ENCODE peak calls at places on chromosomes 13 and 19, in five cellular contexts. One of them, this sample, is unnamed.

GRCh38 chr13:24251525-24251924 is 57.9 kb upstream of the C1QTNF9 start:
- DNase-seq in SK-N-SH: no peak
- DNase-seq in Panc1: no peak
- DNase-seq in endothelial cell of umbilical vein: no peak
- DNase-seq in stomach: no peak
- DNase-seq in this sample: no peak

GRCh38 chr19:46783670-46784069 is 4.7 kb downstream of the SLC1A5 start:
- DNase-seq in stomach: no peak
- DNase-seq in SK-N-SH: no peak
- DNase-seq in endothelial cell of umbilical vein: no peak
- DNase-seq in Panc1: no peak
- DNase-seq in this sample: no peak

GRCh38 chr13:70769771-70770326 is 661.6 kb upstream of the KLHL1 start:
- DNase-seq in stomach: no peak
- DNase-seq in SK-N-SH: peak
- DNase-seq in Panc1: no peak
- DNase-seq in endothelial cell of umbilical vein: peak
- DNase-seq in this sample: no peak

GRCh38 chr13:43383488-43384165 is 360.2 kb downstream of the DNAJC15 start:
- DNase-seq in stomach: no peak
- DNase-seq in SK-N-SH: no peak
- DNase-seq in endothelial cell of umbilical vein: no peak
- DNase-seq in Panc1: no peak
- DNase-seq in this sample: no peak

GRCh38 chr13:114315074-114315785 is 927 bp downstream of the CHAMP1 start:
- DNase-seq in endothelial cell of umbilical vein: peak
- DNase-seq in SK-N-SH: no peak
- DNase-seq in stomach: no peak
- DNase-seq in Panc1: no peak
- DNase-seq in this sample: no peak

GRCh38 chr13:74173822-74174221 is 39.6 kb upstream of the KLF12 start:
- DNase-seq in stomach: no peak
- DNase-seq in endothelial cell of umbilical vein: no peak
- DNase-seq in Panc1: no peak
- DNase-seq in SK-N-SH: no peak
- DNase-seq in this sample: no peak

GRCh38 chr19:40663712-40664692 is 26.4 kb downstream of the NUMBL start:
- DNase-seq in stomach: no peak
- DNase-seq in endothelial cell of umbilical vein: no peak
- DNase-seq in SK-N-SH: peak
- DNase-seq in Panc1: no peak
- DNase-seq in this sample: no peak

GRCh38 chr19:51689751-51690358 is 3.3 kb upstream of the SPACA6 start:
- DNase-seq in endothelial cell of umbilical vein: peak
- DNase-seq in SK-N-SH: peak
- DNase-seq in stomach: no peak
- DNase-seq in Panc1: no peak
- DNase-seq in this sample: no peak

GRCh38 chr19:29714953-29715694 is at the start of gene C19orf12:
- DNase-seq in stomach: peak
- DNase-seq in SK-N-SH: peak
- DNase-seq in Panc1: no peak
- DNase-seq in endothelial cell of umbilical vein: peak
- DNase-seq in this sample: peak

GRCh38 chr19:38898788-38899446 is 501 bp downstream of the SIRT2 start:
- DNase-seq in Panc1: no peak
- DNase-seq in stomach: peak
- DNase-seq in SK-N-SH: no peak
- DNase-seq in endothelial cell of umbilical vein: no peak
- DNase-seq in this sample: peak

GRCh38 chr13:30829788-30830637 is 76.1 kb upstream of the MEDAG start:
- DNase-seq in Panc1: no peak
- DNase-seq in endothelial cell of umbilical vein: no peak
- DNase-seq in SK-N-SH: no peak
- DNase-seq in stomach: no peak
- DNase-seq in this sample: no peak

GRCh38 chr13:27971236-27971645 is 2.1 kb upstream of the CDX2 start:
- DNase-seq in stomach: peak
- DNase-seq in endothelial cell of umbilical vein: no peak
- DNase-seq in SK-N-SH: peak
- DNase-seq in Panc1: no peak
- DNase-seq in this sample: no peak

GRCh38 chr13:37406031-37406430 is 192.5 kb downstream of the POSTN start:
- DNase-seq in endothelial cell of umbilical vein: no peak
- DNase-seq in stomach: no peak
- DNase-seq in Panc1: no peak
- DNase-seq in SK-N-SH: no peak
- DNase-seq in this sample: no peak

GRCh38 chr19:47573076-47574026 is at the start of gene ZNF541:
- DNase-seq in stomach: peak
- DNase-seq in Panc1: no peak
- DNase-seq in endothelial cell of umbilical vein: peak
- DNase-seq in SK-N-SH: peak
- DNase-seq in this sample: peak

GRCh38 chr13:109159650-109160309 is 530.4 kb downstream of the MYO16 start:
- DNase-seq in Panc1: no peak
- DNase-seq in SK-N-SH: peak
- DNase-seq in stomach: no peak
- DNase-seq in endothelial cell of umbilical vein: no peak
- DNase-seq in this sample: no peak

GRCh38 chr19:50720181-50720920 is 749 bp upstream of the SHANK1 start:
- DNase-seq in Panc1: no peak
- DNase-seq in endothelial cell of umbilical vein: no peak
- DNase-seq in stomach: no peak
- DNase-seq in SK-N-SH: no peak
- DNase-seq in this sample: no peak

GRCh38 chr19:10112895-10113591 is 1.6 kb downstream of the P2RY11 start:
- DNase-seq in stomach: peak
- DNase-seq in endothelial cell of umbilical vein: no peak
- DNase-seq in Panc1: no peak
- DNase-seq in SK-N-SH: peak
- DNase-seq in this sample: no peak

GRCh38 chr19:10718205-10719196 is 622 bp downstream of the DNM2 start:
- DNase-seq in Panc1: no peak
- DNase-seq in stomach: peak
- DNase-seq in SK-N-SH: peak
- DNase-seq in endothelial cell of umbilical vein: peak
- DNase-seq in this sample: no peak

GRCh38 chr13:71303144-71303543 is 563.9 kb downstream of the DACH1 start:
- DNase-seq in stomach: no peak
- DNase-seq in Panc1: no peak
- DNase-seq in endothelial cell of umbilical vein: no peak
- DNase-seq in SK-N-SH: no peak
- DNase-seq in this sample: no peak

GRCh38 chr13:44412341-44412935 is 38.8 kb downstream of the SERP2 start:
- DNase-seq in SK-N-SH: no peak
- DNase-seq in stomach: no peak
- DNase-seq in Panc1: no peak
- DNase-seq in endothelial cell of umbilical vein: no peak
- DNase-seq in this sample: no peak

GRCh38 chr19:13782537-13782936 is 8.3 kb downstream of the C19orf53 start:
- DNase-seq in SK-N-SH: no peak
- DNase-seq in stomach: no peak
- DNase-seq in endothelial cell of umbilical vein: no peak
- DNase-seq in Panc1: no peak
- DNase-seq in this sample: no peak

GRCh38 chr19:44908836-44909201 is 3.2 kb downstream of the APOE start:
- DNase-seq in stomach: no peak
- DNase-seq in SK-N-SH: peak
- DNase-seq in Panc1: no peak
- DNase-seq in endothelial cell of umbilical vein: no peak
- DNase-seq in this sample: no peak

GRCh38 chr19:54266133-54266532 is 9.1 kb upstream of the LILRB5 start:
- DNase-seq in stomach: peak
- DNase-seq in SK-N-SH: peak
- DNase-seq in endothelial cell of umbilical vein: peak
- DNase-seq in Panc1: peak
- DNase-seq in this sample: peak

GRCh38 chr13:45875951-45876350 is 24.4 kb upstream of the SIAH3 start:
- DNase-seq in endothelial cell of umbilical vein: no peak
- DNase-seq in SK-N-SH: no peak
- DNase-seq in Panc1: no peak
- DNase-seq in stomach: no peak
- DNase-seq in this sample: no peak

DNA sequence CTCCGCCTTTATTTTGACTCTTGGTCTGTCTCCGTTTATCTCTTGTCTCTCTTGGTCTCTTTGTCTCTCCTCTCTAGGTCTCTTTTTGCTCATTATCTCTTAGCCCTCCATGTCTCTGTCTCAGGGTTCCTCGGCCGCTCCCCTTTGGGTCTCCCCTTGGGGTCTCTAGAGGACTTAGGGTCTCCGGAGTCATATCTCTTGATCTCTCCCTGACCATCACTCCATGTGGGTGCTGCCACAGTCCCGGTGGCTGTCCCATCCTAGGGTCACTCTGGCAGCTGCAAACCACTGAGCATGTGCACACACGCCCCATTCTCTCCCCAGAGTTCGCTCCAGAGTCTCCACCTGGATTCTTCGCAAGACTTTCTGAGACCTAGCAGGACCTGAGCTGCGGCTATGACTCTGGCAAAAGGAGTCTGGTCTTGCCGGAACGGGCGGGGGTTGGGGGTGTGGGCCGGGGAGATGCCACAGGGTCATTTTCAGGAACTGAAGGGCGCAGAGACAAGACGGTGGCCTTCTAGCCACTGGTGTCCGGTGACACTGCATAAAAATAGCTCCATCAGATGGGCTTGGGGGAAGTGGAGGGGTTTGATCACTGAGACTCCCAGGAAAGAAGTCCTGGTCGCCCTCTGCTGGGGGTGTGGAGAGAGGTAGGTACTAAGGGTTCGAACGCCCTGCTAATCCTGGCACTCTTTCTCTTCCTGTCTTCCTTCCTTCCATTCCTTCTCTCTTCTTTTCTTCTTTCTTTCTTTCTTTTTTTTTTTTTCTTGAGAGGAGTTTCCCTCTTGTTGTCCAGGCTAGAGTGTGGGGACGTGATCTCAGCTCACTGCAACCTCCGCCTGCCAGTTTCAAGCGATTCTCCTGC is 1.2 kb upstream of the KCNA7 start:
- DNase-seq in endothelial cell of umbilical vein: no peak
- DNase-seq in SK-N-SH: peak
- DNase-seq in Panc1: no peak
- DNase-seq in stomach: no peak
- DNase-seq in this sample: no peak
- TF ChIP-seq CTCF in endothelial cell of umbilical vein: peak
- TF ChIP-seq CTCF in SK-N-SH: peak
- TF ChIP-seq CTCF in Panc1: peak
- TF ChIP-seq CTCF in stomach: no peak
- TF ChIP-seq CTCF in this sample: no peak

GRCh38 chr13:20703785-20704458 is 423 bp downstream of the IL17D start:
- DNase-seq in endothelial cell of umbilical vein: peak
- DNase-seq in stomach: peak
- DNase-seq in SK-N-SH: peak
- DNase-seq in Panc1: no peak
- DNase-seq in this sample: peak

GRCh38 chr13:20700288-20700687 is 3.2 kb upstream of the IL17D start:
- DNase-seq in Panc1: no peak
- DNase-seq in SK-N-SH: no peak
- DNase-seq in stomach: no peak
- DNase-seq in endothelial cell of umbilical vein: no peak
- DNase-seq in this sample: no peak

GRCh38 chr13:20702530-20702929 is 969 bp upstream of the IL17D start:
- DNase-seq in SK-N-SH: no peak
- DNase-seq in stomach: no peak
- DNase-seq in Panc1: no peak
- DNase-seq in endothelial cell of umbilical vein: peak
- DNase-seq in this sample: no peak

GRCh38 chr13:20704459-20705069 is 1.1 kb downstream of the IL17D start:
- DNase-seq in SK-N-SH: no peak
- DNase-seq in stomach: no peak
- DNase-seq in endothelial cell of umbilical vein: no peak
- DNase-seq in Panc1: no peak
- DNase-seq in this sample: no peak

DNA sequence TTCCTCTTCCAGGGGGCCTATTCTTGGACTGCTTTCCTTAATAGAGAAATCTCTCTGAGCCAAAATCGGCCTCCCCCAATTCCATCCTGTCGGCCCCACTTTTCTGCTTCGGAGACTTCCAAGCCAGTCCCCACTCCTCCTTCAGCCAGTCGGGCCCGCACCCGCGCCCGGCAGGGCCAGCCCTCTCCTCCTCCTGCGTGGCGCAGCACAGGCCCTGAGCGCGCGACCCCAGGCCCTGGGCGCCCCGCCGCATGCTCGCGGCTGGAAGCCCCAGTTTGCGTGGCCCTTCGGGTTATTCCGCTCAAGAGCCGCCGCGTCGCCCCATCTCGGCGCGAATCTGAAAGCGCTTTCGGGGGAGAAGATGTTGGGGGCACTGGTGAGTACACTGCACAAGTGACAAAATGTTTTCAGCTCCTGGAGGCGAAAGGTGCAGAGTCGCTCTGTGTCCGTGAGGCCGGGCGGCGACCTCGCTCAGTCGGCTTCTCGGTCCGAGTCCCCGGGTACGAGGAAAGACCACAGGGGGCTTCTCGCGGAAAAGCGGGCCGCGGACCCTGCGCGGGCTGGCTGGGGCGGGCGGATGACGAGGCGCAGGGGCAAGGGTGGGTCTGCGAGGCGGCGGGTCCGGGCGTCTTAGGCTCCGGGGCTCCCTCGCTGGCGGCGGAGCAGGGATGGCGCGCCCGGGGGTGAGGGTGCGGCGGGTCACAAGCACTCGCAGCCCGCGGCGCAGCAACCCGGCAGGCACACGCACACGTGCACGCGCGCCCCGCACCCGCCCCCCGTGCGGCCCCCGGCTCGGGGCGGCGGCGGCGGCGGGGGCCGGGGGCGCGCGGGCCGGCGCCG is at the start of gene IL17D:
- DNase-seq in stomach: no peak
- DNase-seq in Panc1: no peak
- DNase-seq in SK-N-SH: peak
- DNase-seq in endothelial cell of umbilical vein: peak
- DNase-seq in this sample: no peak
- H3K27ac ChIP-seq in stomach: peak
- H3K27ac ChIP-seq in Panc1: no peak
- H3K27ac ChIP-seq in SK-N-SH: no peak
- H3K27ac ChIP-seq in endothelial cell of umbilical vein: peak
- H3K27ac ChIP-seq in this sample: no peak

GRCh38 chr19:4066176-4066606 is 508 bp downstream of the ZBTB7A start:
- DNase-seq in Panc1: no peak
- DNase-seq in stomach: no peak
- DNase-seq in SK-N-SH: no peak
- DNase-seq in endothelial cell of umbilical vein: no peak
- DNase-seq in this sample: peak
- TF ChIP-seq POLR2AphosphoS5 in Panc1: no peak
- TF ChIP-seq POLR2AphosphoS5 in stomach: no peak
- TF ChIP-seq POLR2AphosphoS5 in SK-N-SH: no peak
- TF ChIP-seq POLR2AphosphoS5 in endothelial cell of umbilical vein: no peak
- TF ChIP-seq POLR2AphosphoS5 in this sample: no peak

DNA sequence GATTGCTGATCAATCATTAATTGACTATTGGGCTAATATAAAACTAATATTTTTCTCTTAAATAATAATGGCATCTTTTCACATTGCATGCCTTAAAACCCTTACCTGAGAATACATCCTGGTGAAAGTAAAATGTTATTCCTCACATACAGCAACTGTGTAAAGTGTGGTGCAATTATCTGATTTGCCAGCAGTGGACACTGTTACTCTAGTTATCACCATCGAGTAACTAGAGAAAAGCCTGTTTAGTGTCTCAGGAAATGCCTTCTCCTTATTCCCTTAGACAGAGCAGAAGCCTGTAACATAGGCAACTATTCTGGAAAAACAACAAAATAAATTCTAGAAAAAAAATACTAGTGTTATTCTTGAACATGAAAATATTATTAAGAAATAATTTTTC is 459.8 kb downstream of the FGF14 start:
- DNase-seq in Panc1: peak
- DNase-seq in stomach: no peak
- DNase-seq in endothelial cell of umbilical vein: peak
- DNase-seq in SK-N-SH: peak
- DNase-seq in this sample: no peak
- TF ChIP-seq CTCF in Panc1: peak
- TF ChIP-seq CTCF in stomach: peak
- TF ChIP-seq CTCF in endothelial cell of umbilical vein: peak
- TF ChIP-seq CTCF in SK-N-SH: peak
- TF ChIP-seq CTCF in this sample: peak